ENCODE peak calls at places on chromosomes 16 and 17, in eight cellular contexts. One of them, this sample, is unnamed.

GRCh38 chr16:50932348-50932916 is 190.5 kb downstream of the CYLD start:
- DNase-seq in upper lobe of right lung: no peak
- DNase-seq in retinal pigment epithelial cell: no peak
- DNase-seq in fibroblast of lung: no peak
- DNase-seq in dorsolateral prefrontal cortex: no peak
- DNase-seq in cardiac fibroblast: no peak
- DNase-seq in progenitor cell of endocrine pancreas: no peak
- DNase-seq in brain microvascular endothelial cell: no peak
- DNase-seq in this sample: no peak

GRCh38 chr17:17971431-17972125 is 622 bp downstream of the TOM1L2 start:
- DNase-seq in upper lobe of right lung: peak
- DNase-seq in retinal pigment epithelial cell: no peak
- DNase-seq in fibroblast of lung: peak
- DNase-seq in dorsolateral prefrontal cortex: peak
- DNase-seq in cardiac fibroblast: no peak
- DNase-seq in progenitor cell of endocrine pancreas: no peak
- DNase-seq in brain microvascular endothelial cell: no peak
- DNase-seq in this sample: no peak

GRCh38 chr17:77558846-77559626 is 399.5 kb upstream of the TNRC6C start:
- DNase-seq in upper lobe of right lung: no peak
- DNase-seq in retinal pigment epithelial cell: no peak
- DNase-seq in fibroblast of lung: no peak
- DNase-seq in dorsolateral prefrontal cortex: no peak
- DNase-seq in cardiac fibroblast: no peak
- DNase-seq in progenitor cell of endocrine pancreas: no peak
- DNase-seq in brain microvascular endothelial cell: no peak
- DNase-seq in this sample: no peak

GRCh38 chr16:85265161-85265784 is 153.0 kb upstream of the CIBAR2 start:
- DNase-seq in upper lobe of right lung: no peak
- DNase-seq in retinal pigment epithelial cell: no peak
- DNase-seq in fibroblast of lung: no peak
- DNase-seq in dorsolateral prefrontal cortex: peak
- DNase-seq in cardiac fibroblast: no peak
- DNase-seq in progenitor cell of endocrine pancreas: no peak
- DNase-seq in brain microvascular endothelial cell: no peak
- DNase-seq in this sample: no peak

GRCh38 chr17:76943202-76943601 is 75.0 kb downstream of the MGAT5B start:
- DNase-seq in upper lobe of right lung: no peak
- DNase-seq in retinal pigment epithelial cell: no peak
- DNase-seq in fibroblast of lung: no peak
- DNase-seq in dorsolateral prefrontal cortex: no peak
- DNase-seq in cardiac fibroblast: no peak
- DNase-seq in progenitor cell of endocrine pancreas: no peak
- DNase-seq in brain microvascular endothelial cell: no peak
- DNase-seq in this sample: no peak

GRCh38 chr16:51306116-51306515 is 155.0 kb upstream of the SALL1 start:
- DNase-seq in upper lobe of right lung: no peak
- DNase-seq in retinal pigment epithelial cell: no peak
- DNase-seq in fibroblast of lung: no peak
- DNase-seq in dorsolateral prefrontal cortex: no peak
- DNase-seq in cardiac fibroblast: no peak
- DNase-seq in progenitor cell of endocrine pancreas: no peak
- DNase-seq in brain microvascular endothelial cell: no peak
- DNase-seq in this sample: no peak

GRCh38 chr17:33447090-33447489 is 154.0 kb upstream of the ASIC2 start:
- DNase-seq in upper lobe of right lung: no peak
- DNase-seq in retinal pigment epithelial cell: no peak
- DNase-seq in fibroblast of lung: no peak
- DNase-seq in dorsolateral prefrontal cortex: no peak
- DNase-seq in cardiac fibroblast: no peak
- DNase-seq in progenitor cell of endocrine pancreas: no peak
- DNase-seq in brain microvascular endothelial cell: no peak
- DNase-seq in this sample: no peak

GRCh38 chr17:4566785-4567184 is 6.4 kb upstream of the GGT6 start:
- DNase-seq in upper lobe of right lung: peak
- DNase-seq in retinal pigment epithelial cell: no peak
- DNase-seq in fibroblast of lung: peak
- DNase-seq in dorsolateral prefrontal cortex: peak
- DNase-seq in cardiac fibroblast: peak
- DNase-seq in progenitor cell of endocrine pancreas: peak
- DNase-seq in brain microvascular endothelial cell: peak
- DNase-seq in this sample: peak

GRCh38 chr16:89307421-89307805 is 89.9 kb downstream of the ZNF778 start:
- DNase-seq in upper lobe of right lung: no peak
- DNase-seq in retinal pigment epithelial cell: no peak
- DNase-seq in fibroblast of lung: no peak
- DNase-seq in dorsolateral prefrontal cortex: no peak
- DNase-seq in cardiac fibroblast: no peak
- DNase-seq in progenitor cell of endocrine pancreas: no peak
- DNase-seq in brain microvascular endothelial cell: no peak
- DNase-seq in this sample: no peak

GRCh38 chr17:39970157-39970692 is 7.4 kb downstream of the GSDMA start:
- DNase-seq in upper lobe of right lung: no peak
- DNase-seq in retinal pigment epithelial cell: no peak
- DNase-seq in fibroblast of lung: no peak
- DNase-seq in dorsolateral prefrontal cortex: no peak
- DNase-seq in cardiac fibroblast: no peak
- DNase-seq in progenitor cell of endocrine pancreas: no peak
- DNase-seq in brain microvascular endothelial cell: no peak
- DNase-seq in this sample: no peak
- TF ChIP-seq CTCF in upper lobe of right lung: no peak
- TF ChIP-seq CTCF in retinal pigment epithelial cell: no peak
- TF ChIP-seq CTCF in fibroblast of lung: no peak
- TF ChIP-seq CTCF in dorsolateral prefrontal cortex: no peak
- TF ChIP-seq CTCF in cardiac fibroblast: no peak
- TF ChIP-seq CTCF in progenitor cell of endocrine pancreas: no peak
- TF ChIP-seq CTCF in brain microvascular endothelial cell: no peak
- TF ChIP-seq CTCF in this sample: no peak

DNA sequence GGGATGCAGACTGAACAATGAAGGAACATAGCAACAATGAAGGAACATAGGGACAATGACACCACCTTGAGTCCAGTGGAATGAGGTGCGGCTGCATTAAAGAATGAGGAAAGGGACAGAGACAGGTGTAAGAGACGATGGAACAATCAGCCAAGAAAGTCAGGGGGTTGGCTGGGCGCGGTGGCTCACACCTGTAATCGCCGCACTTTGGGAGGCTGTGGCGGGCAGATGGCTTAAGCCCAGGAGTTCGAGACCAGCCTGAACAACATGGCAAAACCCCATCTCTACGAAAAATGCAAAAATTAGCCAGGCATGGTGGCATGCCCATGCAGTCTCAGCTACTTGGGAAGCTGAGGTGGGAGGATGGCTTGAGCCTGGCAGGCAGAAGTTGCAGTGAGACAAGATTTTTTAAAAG is 13.6 kb upstream of the CBFB start:
- DNase-seq in upper lobe of right lung: peak
- DNase-seq in retinal pigment epithelial cell: no peak
- DNase-seq in fibroblast of lung: no peak
- DNase-seq in dorsolateral prefrontal cortex: no peak
- DNase-seq in cardiac fibroblast: no peak
- DNase-seq in progenitor cell of endocrine pancreas: no peak
- DNase-seq in brain microvascular endothelial cell: no peak
- DNase-seq in this sample: no peak
- TF ChIP-seq CTCF in upper lobe of right lung: no peak
- TF ChIP-seq CTCF in retinal pigment epithelial cell: no peak
- TF ChIP-seq CTCF in fibroblast of lung: no peak
- TF ChIP-seq CTCF in dorsolateral prefrontal cortex: no peak
- TF ChIP-seq CTCF in cardiac fibroblast: no peak
- TF ChIP-seq CTCF in progenitor cell of endocrine pancreas: no peak
- TF ChIP-seq CTCF in brain microvascular endothelial cell: no peak
- TF ChIP-seq CTCF in this sample: peak

GRCh38 chr16:86403541-86404163 is 106.7 kb upstream of the FOXF1 start:
- DNase-seq in upper lobe of right lung: no peak
- DNase-seq in retinal pigment epithelial cell: no peak
- DNase-seq in fibroblast of lung: no peak
- DNase-seq in dorsolateral prefrontal cortex: no peak
- DNase-seq in cardiac fibroblast: no peak
- DNase-seq in progenitor cell of endocrine pancreas: no peak
- DNase-seq in brain microvascular endothelial cell: no peak
- DNase-seq in this sample: no peak
- TF ChIP-seq CTCF in upper lobe of right lung: no peak
- TF ChIP-seq CTCF in retinal pigment epithelial cell: no peak
- TF ChIP-seq CTCF in fibroblast of lung: no peak
- TF ChIP-seq CTCF in dorsolateral prefrontal cortex: no peak
- TF ChIP-seq CTCF in cardiac fibroblast: no peak
- TF ChIP-seq CTCF in progenitor cell of endocrine pancreas: no peak
- TF ChIP-seq CTCF in brain microvascular endothelial cell: peak
- TF ChIP-seq CTCF in this sample: no peak

GRCh38 chr16:27243725-27244362 is 24.7 kb downstream of the NSMCE1 start:
- DNase-seq in upper lobe of right lung: peak
- DNase-seq in retinal pigment epithelial cell: no peak
- DNase-seq in fibroblast of lung: no peak
- DNase-seq in dorsolateral prefrontal cortex: no peak
- DNase-seq in cardiac fibroblast: no peak
- DNase-seq in progenitor cell of endocrine pancreas: no peak
- DNase-seq in brain microvascular endothelial cell: no peak
- DNase-seq in this sample: no peak

GRCh38 chr16:27241658-27242057 is 26.9 kb downstream of the NSMCE1 start:
- DNase-seq in upper lobe of right lung: peak
- DNase-seq in retinal pigment epithelial cell: no peak
- DNase-seq in fibroblast of lung: peak
- DNase-seq in dorsolateral prefrontal cortex: no peak
- DNase-seq in cardiac fibroblast: peak
- DNase-seq in progenitor cell of endocrine pancreas: no peak
- DNase-seq in brain microvascular endothelial cell: peak
- DNase-seq in this sample: no peak

GRCh38 chr16:27242868-27243590 is 25.5 kb downstream of the NSMCE1 start:
- DNase-seq in upper lobe of right lung: peak
- DNase-seq in retinal pigment epithelial cell: peak
- DNase-seq in fibroblast of lung: peak
- DNase-seq in dorsolateral prefrontal cortex: no peak
- DNase-seq in cardiac fibroblast: peak
- DNase-seq in progenitor cell of endocrine pancreas: no peak
- DNase-seq in brain microvascular endothelial cell: peak
- DNase-seq in this sample: no peak

GRCh38 chr16:27240948-27241531 is 27.5 kb downstream of the NSMCE1 start:
- DNase-seq in upper lobe of right lung: peak
- DNase-seq in retinal pigment epithelial cell: no peak
- DNase-seq in fibroblast of lung: peak
- DNase-seq in dorsolateral prefrontal cortex: no peak
- DNase-seq in cardiac fibroblast: peak
- DNase-seq in progenitor cell of endocrine pancreas: no peak
- DNase-seq in brain microvascular endothelial cell: peak
- DNase-seq in this sample: no peak

GRCh38 chr16:27242398-27242797 is 26.2 kb downstream of the NSMCE1 start:
- DNase-seq in upper lobe of right lung: no peak
- DNase-seq in retinal pigment epithelial cell: no peak
- DNase-seq in fibroblast of lung: no peak
- DNase-seq in dorsolateral prefrontal cortex: no peak
- DNase-seq in cardiac fibroblast: no peak
- DNase-seq in progenitor cell of endocrine pancreas: no peak
- DNase-seq in brain microvascular endothelial cell: no peak
- DNase-seq in this sample: no peak
- TF ChIP-seq CTCF in upper lobe of right lung: no peak
- TF ChIP-seq CTCF in retinal pigment epithelial cell: no peak
- TF ChIP-seq CTCF in fibroblast of lung: no peak
- TF ChIP-seq CTCF in dorsolateral prefrontal cortex: no peak
- TF ChIP-seq CTCF in cardiac fibroblast: no peak
- TF ChIP-seq CTCF in progenitor cell of endocrine pancreas: no peak
- TF ChIP-seq CTCF in brain microvascular endothelial cell: no peak
- TF ChIP-seq CTCF in this sample: no peak

This sample was measured in GM13977.